ENCODE peak calls at places on chromosomes 16 and 17, in five cellular contexts. X is A172; L is neuronal stem cell; J is stimulated activated CD8-positive, alpha-beta memory T cell treated with anti-CD3 and anti-CD28 coated beads, Interleukin-2, amount 100 ng/mL, for 1 hour; N is CD8-positive, alpha-beta memory T cell. E is an unnamed sample.

GRCh38 chr16:1171854-1172428 is 19.0 kb downstream of the CACNA1H start:
- DNase-seq in L (no peak), J (no peak), N (no peak), X (no peak), E (no peak)

GRCh38 chr16:85215478-85216120 is 103.3 kb upstream of the CIBAR2 start:
- DNase-seq in N (no peak), J (no peak), X (no peak), L (no peak), E (no peak)

GRCh38 chr17:19302791-19303233 is 59.7 kb downstream of the B9D1 start:
- DNase-seq in X (no peak), J (no peak), N (no peak), L (no peak), E (no peak)

GRCh38 chr17:46030752-46031151 is 31.7 kb downstream of the STH start:
- DNase-seq in J (no peak), N (no peak), L (no peak), X (no peak), E (no peak)

GRCh38 chr16:57502048-57502775 is 15.9 kb upstream of the DOK4 start:
- DNase-seq in L (no peak), X (no peak), N (no peak), J (no peak), E (no peak)

GRCh38 chr16:24180451-24180850 is 75.7 kb upstream of the CACNG3 start:
- DNase-seq in L (no peak), N (no peak), J (no peak), X (no peak), E (no peak)

GRCh38 chr17:82060001-82060380 is 5.6 kb downstream of the DUS1L start:
- DNase-seq in N (no peak), X (no peak), L (no peak), J (no peak), E (no peak)

GRCh38 chr16:78957328-78958100 is 643.0 kb downstream of the MAF start:
- DNase-seq in N (no peak), X (no peak), L (peak), J (no peak), E (no peak)

GRCh38 chr17:31907342-31907975 is 6.0 kb upstream of the UTP6 start:
- DNase-seq in X (peak), L (no peak), N (no peak), J (no peak), E (no peak)

GRCh38 chr17:65346166-65346565 is 209.0 kb downstream of the RGS9 start:
- DNase-seq in L (no peak), X (peak), J (no peak), N (no peak), E (no peak)

GRCh38 chr17:15920758-15921239 is 24.1 kb upstream of the ADORA2B start:
- DNase-seq in N (no peak), X (peak), J (no peak), L (no peak), E (no peak)

GRCh38 chr16:67444259-67445125 is 13.6 kb downstream of the HSD11B2 start:
- DNase-seq in J (no peak), X (peak), L (no peak), N (no peak), E (no peak)

GRCh38 chr16:12532871-12533610 is 270.6 kb downstream of the CPPED1 start:
- DNase-seq in X (no peak), J (no peak), N (peak), L (no peak), E (no peak)

GRCh38 chr16:48499822-48500440 is 110.0 kb downstream of the N4BP1 start:
- DNase-seq in X (peak), N (no peak), L (no peak), J (no peak), E (no peak)

GRCh38 chr16:66774981-66775380 is 23.6 kb upstream of the DYNC1LI2 start:
- DNase-seq in N (no peak), X (no peak), L (no peak), J (no peak), E (no peak)

GRCh38 chr17:74959826-74960738 is 12.5 kb downstream of the HID1 start:
- DNase-seq in L (no peak), J (no peak), X (peak), N (no peak), E (no peak)

GRCh38 chr16:88871349-88871702 is 4.9 kb upstream of the PABPN1L start:
- DNase-seq in J (no peak), L (no peak), X (no peak), N (no peak), E (no peak)

GRCh38 chr17:77700165-77700881 is 258.2 kb upstream of the TNRC6C start:
- DNase-seq in L (no peak), N (no peak), J (no peak), X (no peak), E (no peak)

GRCh38 chr17:17872468-17873345 is 35.9 kb upstream of the SREBF1 start:
- DNase-seq in X (no peak), J (no peak), N (no peak), L (no peak), E (no peak)

GRCh38 chr17:79930786-79931516 is 91.7 kb upstream of the CBX4 start:
- DNase-seq in N (no peak), L (no peak), J (no peak), X (no peak), E (no peak)

GRCh38 chr17:44354582-44355309 is 8.9 kb downstream of the FAM171A2 start:
- DNase-seq in N (peak), J (no peak), X (no peak), L (peak), E (peak)

GRCh38 chr16:23974223-23974622 is 138.4 kb downstream of the PRKCB start:
- DNase-seq in L (peak), X (peak), J (no peak), N (no peak), E (no peak)

GRCh38 chr16:81664153-81664552 is 114.9 kb upstream of the PLCG2 start:
- DNase-seq in N (no peak), L (no peak), J (no peak), X (no peak), E (no peak)

GRCh38 chr17:39104046-39104445 is 47.4 kb downstream of the PLXDC1 start:
- DNase-seq in L (no peak), N (no peak), J (no peak), X (no peak), E (no peak)

GRCh38 chr17:59762022-59762825 is 54.8 kb downstream of the VMP1 start:
- DNase-seq in X (peak), L (no peak), N (no peak), J (no peak), E (peak)

GRCh38 chr16:30033270-30033669 is 2.2 kb upstream of the TLCD3B start:
- DNase-seq in J (no peak), X (no peak), N (no peak), L (no peak), E (no peak)